ENCODE peak calls at places on chromosomes 13 and 19, in nine cellular contexts. Z, W, L, F, B, S, R, A and Y are unnamed samples.
A peak's percentile ranks its signal among the peaks of the same experiment; 100 is the strongest.

GRCh38 chr19:12782424-12783225 is 7.3 kb upstream of the HOOK2 start:
- DNase-seq in Z (peak; percentile 95), W (peak; percentile 97), L (no peak), F (peak; percentile 96), B (peak; percentile 75), S (peak; percentile 78), R (peak; percentile 92), A (peak; percentile 67), Y (peak; percentile 95)

GRCh38 chr19:45462174-45462573 is 5.6 kb upstream of the FOSB start:
- DNase-seq in Z (no peak), W (no peak), L (no peak), F (no peak), B (no peak), S (no peak), R (no peak), A (no peak), Y (no peak)

GRCh38 chr13:30422056-30422914 is at the start of gene UBE2L5:
- DNase-seq in Z (peak; percentile 40), W (peak; percentile 55), L (peak; percentile 9), F (peak; percentile 95), B (peak; percentile 55), S (peak; percentile 95), R (peak; percentile 75), A (peak; percentile 66), Y (peak; percentile 82)

GRCh38 chr13:75691183-75691582 is 55.1 kb downstream of the LMO7 start:
- DNase-seq in Z (no peak), W (no peak), L (peak; percentile 33), F (no peak), B (no peak), S (no peak), R (no peak), A (no peak), Y (no peak)

GRCh38 chr19:9644472-9644871 is 23.4 kb upstream of the ZNF561 start:
- DNase-seq in Z (no peak), W (no peak), L (no peak), F (no peak), B (no peak), S (no peak), R (no peak), A (no peak), Y (no peak)

GRCh38 chr19:39145180-39145953 is 19.8 kb downstream of the PAK4 start:
- DNase-seq in Z (no peak), W (no peak), L (no peak), F (no peak), B (peak; percentile 56), S (no peak), R (no peak), A (no peak), Y (peak; percentile 54)

GRCh38 chr19:40524655-40525054 is 52.0 kb upstream of the SHKBP1 start:
- DNase-seq in Z (no peak), W (no peak), L (no peak), F (no peak), B (no peak), S (no peak), R (no peak), A (no peak), Y (no peak)

GRCh38 chr13:20191902-20192469 is 752 bp downstream of the GJB2 start:
- DNase-seq in Z (no peak), W (no peak), L (no peak), F (peak; percentile 83), B (no peak), S (peak; percentile 81), R (peak; percentile 27), A (no peak), Y (no peak)

GRCh38 chr19:41691268-41691970 is 3.3 kb upstream of the CEACAM7 start:
- DNase-seq in Z (no peak), W (no peak), L (peak; percentile 76), F (peak; percentile 68), B (no peak), S (peak; percentile 87), R (peak; percentile 46), A (peak; percentile 49), Y (no peak)

GRCh38 chr13:95327190-95327589 is 25.9 kb upstream of the ABCC4 start:
- DNase-seq in Z (no peak), W (no peak), L (no peak), F (no peak), B (no peak), S (no peak), R (no peak), A (no peak), Y (no peak)

GRCh38 chr19:11849264-11849615 is 714 bp downstream of the ZNF439 start:
- DNase-seq in Z (no peak), W (no peak), L (no peak), F (no peak), B (no peak), S (no peak), R (no peak), A (peak; percentile 87), Y (no peak)

GRCh38 chr19:49073514-49074378 is 1.2 kb upstream of the KCNA7 start:
- DNase-seq in Z (no peak), W (no peak), L (peak; percentile 65), F (peak; percentile 81), B (no peak), S (peak; percentile 80), R (no peak), A (peak; percentile 96), Y (no peak)